ENCODE peak calls at places on chromosomes 3 and 15, in ten cellular contexts. V is testis; S is adipocyte; F is ovary; K is esophagus squamous epithelium; P is tibial artery; T is effector memory CD4-positive, alpha-beta T cell; J is left ventricle myocardium inferior; Q is psoas muscle; W is HCT116. B is an unnamed sample.

GRCh38 chr3:140103986-140104645 is 169.1 kb downstream of the CLSTN2 start:
- DNase-seq in W (no peak), P (no peak), Q (no peak), T (no peak), S (no peak), K (no peak), F (no peak), V (no peak), J (no peak), B (no peak)

GRCh38 chr3:123813876-123814275 is 70.3 kb downstream of the MYLK start:
- DNase-seq in J (no peak), K (no peak), S (peak; percentile 49), T (no peak), V (no peak), F (no peak), W (no peak), P (no peak), Q (no peak), B (peak; percentile 22)

GRCh38 chr15:44286814-44287555 is 1.5 kb upstream of the GOLM2 start:
- DNase-seq in J (no peak), K (no peak), S (peak; percentile 28), T (no peak), P (no peak), Q (no peak), V (no peak), F (peak; percentile 27), W (no peak), B (no peak)

GRCh38 chr3:12916159-12916558 is 74.8 kb upstream of the RPL32 start:
- DNase-seq in K (no peak), P (no peak), T (no peak), F (no peak), S (no peak), Q (no peak), W (no peak), J (no peak), V (no peak), B (no peak)

GRCh38 chr3:46467562-46467961 is 2.9 kb upstream of the LTF start:
- DNase-seq in S (no peak), T (no peak), W (no peak), J (no peak), K (no peak), Q (no peak), F (no peak), V (no peak), P (no peak), B (peak; percentile 43)

GRCh38 chr3:187913617-187914033 is 168.4 kb upstream of the BCL6 start:
- DNase-seq in P (no peak), J (no peak), S (peak; percentile 28), V (no peak), F (no peak), T (no peak), W (no peak), Q (no peak), K (no peak), B (no peak)

GRCh38 chr3:73719877-73720276 is 95.1 kb upstream of the PDZRN3 start:
- DNase-seq in W (no peak), V (no peak), T (no peak), K (no peak), J (no peak), Q (peak; percentile 18), S (peak; percentile 55), P (peak; percentile 25), F (peak; percentile 65), B (no peak)

GRCh38 chr3:122085666-122086065 is 30.5 kb downstream of the CD86 start:
- DNase-seq in W (no peak), Q (no peak), J (no peak), K (no peak), V (no peak), P (no peak), S (no peak), T (no peak), F (no peak), B (no peak)

GRCh38 chr15:57708047-57708446 is 1.5 kb downstream of the POLR2M start:
- DNase-seq in T (no peak), S (peak; percentile 70), K (no peak), P (no peak), W (no peak), F (no peak), V (no peak), J (no peak), Q (no peak), B (no peak)

GRCh38 chr3:177906573-177907229 is 629.5 kb upstream of the KCNMB2 start:
- DNase-seq in Q (no peak), S (peak; percentile 8), K (no peak), P (no peak), T (no peak), V (no peak), F (no peak), J (no peak), W (no peak), B (no peak)

GRCh38 chr15:90414408-90415028 is 26.5 kb downstream of the IQGAP1 start:
- DNase-seq in S (peak; percentile 87), Q (no peak), W (no peak), F (no peak), T (no peak), P (no peak), K (no peak), J (no peak), V (no peak), B (no peak)

GRCh38 chr3:182783106-182783505 is 10.2 kb upstream of the ATP11B start:
- DNase-seq in W (no peak), K (no peak), V (no peak), J (no peak), T (no peak), Q (no peak), F (no peak), P (no peak), S (no peak), B (no peak)

GRCh38 chr3:169477790-169478189 is 185.7 kb downstream of the MECOM start:
- DNase-seq in K (no peak), J (no peak), Q (no peak), P (no peak), T (no peak), F (no peak), S (no peak), W (no peak), V (no peak), B (no peak)

GRCh38 chr3:127307918-127308317 is 20.1 kb upstream of the PRR20G start:
- DNase-seq in Q (no peak), T (no peak), P (no peak), V (no peak), W (no peak), J (no peak), F (no peak), K (no peak), S (no peak), B (no peak)
- H3K4me3 ChIP-seq in Q (no peak overlapping the region), T (no peak overlapping the region), P (no peak overlapping the region), V (no peak overlapping the region), W (no peak overlapping the region), J (no peak overlapping the region), F (no peak overlapping the region), K (no peak overlapping the region), S (no peak overlapping the region), B (no peak overlapping the region)

GRCh38 chr3:32440481-32441350 is 49.1 kb downstream of the CMTM7 start:
- DNase-seq in K (no peak), W (no peak), F (no peak), Q (no peak), P (no peak), V (no peak), S (no peak), J (no peak), T (no peak), B (peak; percentile 37)
- H3K4me1 ChIP-seq in K (no peaks in the 10 kb centered on the region), W (peaks cover 65% of the 10 kb centered on the region), F (no peaks in the 10 kb centered on the region), Q (no peaks in the 10 kb centered on the region), P (no peaks in the 10 kb centered on the region), V (no peaks in the 10 kb centered on the region), S (peaks cover 13% of the 10 kb centered on the region), J (peaks cover 10% of the 10 kb centered on the region), T (peaks cover 21% of the 10 kb centered on the region), B (no peaks in the 10 kb centered on the region)

GRCh38 chr15:25068696-25069095 is 113.9 kb downstream of the SNRPN start:
- DNase-seq in J (no peak), V (no peak), S (no peak), K (no peak), Q (no peak), P (no peak), T (no peak), W (no peak), F (no peak), B (no peak)

GRCh38 chr15:25070357-25070963 is 115.7 kb downstream of the SNRPN start:
- DNase-seq in P (no peak), F (no peak), J (no peak), V (no peak), S (no peak), T (no peak), K (no peak), Q (no peak), W (no peak), B (no peak)

GRCh38 chr15:25067725-25068309 is 113.0 kb downstream of the SNRPN start:
- DNase-seq in F (no peak), S (no peak), Q (no peak), V (no peak), K (no peak), P (no peak), J (no peak), T (no peak), W (no peak), B (no peak)

DNA sequence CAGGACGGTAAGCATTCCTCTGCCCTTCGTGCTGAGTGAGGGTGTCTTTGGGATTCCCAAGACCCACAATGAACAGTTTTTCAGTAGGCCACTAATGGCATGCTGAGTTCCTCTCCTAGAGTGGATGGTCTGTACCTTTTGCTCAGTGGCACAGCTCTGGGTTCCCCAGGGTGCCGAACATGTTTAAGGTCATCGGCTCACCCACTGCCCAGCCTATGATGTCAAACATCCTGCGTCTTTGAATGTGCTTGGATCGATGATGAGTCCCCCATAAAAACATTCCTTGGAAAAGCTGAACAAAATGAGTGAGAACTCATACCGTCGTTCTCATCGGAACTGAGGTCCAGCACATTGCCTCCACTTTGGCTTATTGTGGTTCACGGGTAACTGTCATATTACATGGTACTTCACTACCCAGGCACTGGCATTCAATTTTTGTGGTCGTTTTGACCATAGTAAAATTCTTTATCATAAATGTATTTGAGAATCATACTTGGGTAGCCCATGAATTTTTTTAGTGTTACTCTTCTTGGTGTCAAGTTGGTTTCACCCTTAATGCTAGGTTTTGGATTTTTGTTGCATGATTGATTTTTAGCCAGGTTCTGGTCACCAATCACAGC is 118.2 kb downstream of the SNRPN start:
- DNase-seq in J (no peak), Q (no peak), K (no peak), S (no peak), T (no peak), V (no peak), F (no peak), P (no peak), W (no peak), B (no peak)
- H3K9me3 ChIP-seq in J (peaks cover 100% of the 10 kb centered on the region), Q (peaks cover 99% of the 10 kb centered on the region), K (peaks cover 100% of the 10 kb centered on the region), S (peaks cover 100% of the 10 kb centered on the region), T (peaks cover 91% of the 10 kb centered on the region), V (no peaks in the 10 kb centered on the region), F (peaks cover 42% of the 10 kb centered on the region), P (peaks cover 100% of the 10 kb centered on the region), W (peaks cover 40% of the 10 kb centered on the region), B (peaks cover 96% of the 10 kb centered on the region)

DNA sequence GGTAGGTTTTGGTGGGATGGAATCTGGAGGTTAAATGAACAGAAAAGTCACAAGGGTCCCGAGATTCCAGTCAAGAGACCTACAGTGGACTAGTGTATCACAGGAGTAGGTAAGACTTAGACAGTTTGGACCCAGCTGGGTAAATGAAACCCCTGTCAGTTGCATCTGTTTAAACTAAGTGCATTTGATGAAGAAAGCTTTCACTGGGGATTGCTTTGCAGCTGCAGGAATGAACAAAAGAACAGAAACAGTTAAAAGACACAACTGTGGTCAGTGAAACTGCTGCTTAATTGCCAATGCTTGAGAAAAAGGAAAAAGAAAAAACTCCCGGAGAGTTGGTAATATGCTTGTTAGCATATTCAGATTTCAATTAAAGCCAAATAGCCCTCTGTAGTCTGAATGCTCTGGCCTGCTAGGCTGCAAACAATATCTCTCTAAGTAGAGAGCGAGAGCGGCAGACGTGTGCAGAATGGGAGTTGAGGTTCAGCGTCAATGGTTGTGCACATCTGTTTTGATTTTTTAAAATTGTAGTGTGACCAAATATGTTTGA is 37.1 kb downstream of the OXNAD1 start:
- DNase-seq in P (no peak), S (no peak), V (no peak), T (no peak), W (no peak), J (no peak), K (no peak), Q (no peak), F (no peak), B (no peak)
- H3K4me3 ChIP-seq in P (no peak overlapping the region), S (no peak overlapping the region), V (no peak overlapping the region), T (peak overlapping the region; percentile 33), W (no peak overlapping the region), J (no peak overlapping the region), K (no peak overlapping the region), Q (no peak overlapping the region), F (no peak overlapping the region), B (no peak overlapping the region)